ENCODE peak calls at places on chromosomes 1 and 21, in seven cellular contexts. Q is GM12891, F is K562, K is SK-N-SH, L is HepG2, W is H1, X is GM12878. G is an unnamed sample.

GRCh38 chr1:38613996-38614395 is 245.6 kb downstream of the RRAGC start:
- DNase-seq in Q (no peak), F (no peak), K (no peak), L (no peak), W (no peak), X (no peak), G (no peak)

GRCh38 chr1:59674605-59675004 is 140.1 kb upstream of the HOOK1 start:
- DNase-seq in Q (no peak), F (no peak), K (no peak), L (peak), W (no peak), X (no peak), G (no peak)

GRCh38 chr1:230113605-230114241 is 46.7 kb downstream of the GALNT2 start:
- DNase-seq in Q (no peak), F (no peak), K (no peak), L (no peak), W (no peak), X (no peak), G (no peak)

GRCh38 chr1:8435569-8436071 is 117.7 kb downstream of the SLC45A1 start:
- DNase-seq in Q (no peak), F (no peak), K (no peak), L (no peak), W (no peak), X (no peak), G (no peak)

GRCh38 chr1:211737115-211738035 is 62.0 kb upstream of the NEK2 start:
- DNase-seq in Q (no peak), F (no peak), K (no peak), L (no peak), W (no peak), X (no peak), G (no peak)

GRCh38 chr1:230066036-230066435 is 1.0 kb upstream of the GALNT2 start:
- DNase-seq in Q (no peak), F (no peak), K (no peak), L (no peak), W (no peak), X (no peak), G (no peak)

GRCh38 chr1:214123061-214123784 is 135.4 kb downstream of the PROX1 start:
- DNase-seq in Q (peak), F (peak), K (peak), L (peak), W (no peak), X (no peak), G (no peak)

GRCh38 chr1:201649776-201650607 is 111.1 kb downstream of the NAV1 start:
- DNase-seq in Q (no peak), F (peak), K (peak), L (no peak), W (peak), X (no peak), G (no peak)

GRCh38 chr1:21378705-21379494 is 61.0 kb upstream of the NBPF3 start:
- DNase-seq in Q (no peak), F (peak), K (no peak), L (no peak), W (no peak), X (no peak), G (no peak)

GRCh38 chr1:36087233-36088123 is 1.2 kb upstream of the ADPRS start:
- DNase-seq in Q (no peak), F (peak), K (no peak), L (no peak), W (no peak), X (no peak), G (no peak)

GRCh38 chr1:147892731-147893214 is 9.8 kb upstream of the GJA8 start:
- DNase-seq in Q (no peak), F (peak), K (peak), L (peak), W (no peak), X (no peak), G (no peak)

GRCh38 chr1:167510880-167511279 is 7.4 kb downstream of the CD247 start:
- DNase-seq in Q (no peak), F (no peak), K (no peak), L (no peak), W (no peak), X (no peak), G (no peak)

GRCh38 chr1:167512262-167512661 is 6.1 kb downstream of the CD247 start:
- DNase-seq in Q (no peak), F (no peak), K (no peak), L (no peak), W (no peak), X (no peak), G (no peak)

GRCh38 chr1:167509587-167509986 is 8.7 kb downstream of the CD247 start:
- DNase-seq in Q (no peak), F (no peak), K (no peak), L (no peak), W (peak), X (no peak), G (no peak)

GRCh38 chr1:167511374-167511986 is 6.8 kb downstream of the CD247 start:
- DNase-seq in Q (no peak), F (no peak), K (no peak), L (no peak), W (no peak), X (no peak), G (no peak)

DNA sequence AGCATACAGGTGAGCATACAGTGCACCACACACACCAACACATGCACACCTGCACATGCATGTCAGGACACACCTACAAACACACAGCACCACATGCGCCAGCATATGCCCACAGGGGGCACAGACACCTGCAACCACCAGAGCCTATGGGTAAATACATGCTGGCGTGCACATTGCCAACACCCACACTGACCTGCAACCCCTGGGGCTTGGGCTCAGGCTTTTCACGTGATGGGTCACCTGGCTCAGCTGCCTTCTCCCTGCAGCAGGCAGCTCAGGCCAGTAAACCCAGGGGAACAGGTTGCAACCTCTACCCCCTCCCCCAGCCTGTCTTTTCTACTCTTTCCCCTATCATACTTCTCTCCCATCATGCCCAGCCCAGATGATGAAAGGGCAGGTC is 8.1 kb downstream of the CD247 start:
- DNase-seq in Q (no peak), F (no peak), K (no peak), L (no peak), W (no peak), X (no peak), G (no peak)
- TF ChIP-seq TAF1 in Q (no peak), F (no peak), K (no peak), L (no peak), W (no peak), X (no peak), G (no peak)

GRCh38 chr21:28972398-28972797 is 20.3 kb downstream of the LTN1 start:
- DNase-seq in Q (no peak), F (no peak), K (no peak), L (no peak), W (no peak), X (no peak), G (no peak)

GRCh38 chr21:28974531-28975227 is 18.0 kb downstream of the LTN1 start:
- DNase-seq in Q (no peak), F (no peak), K (no peak), L (no peak), W (no peak), X (no peak), G (no peak)

GRCh38 chr21:28975401-28975800 is 17.3 kb downstream of the LTN1 start:
- DNase-seq in Q (no peak), F (no peak), K (no peak), L (no peak), W (no peak), X (no peak), G (no peak)

GRCh38 chr21:28971171-28971570 is 21.5 kb downstream of the LTN1 start:
- DNase-seq in Q (no peak), F (no peak), K (no peak), L (no peak), W (no peak), X (no peak), G (no peak)
- TF ChIP-seq TAF1 in Q (no peak), F (no peak), K (no peak), L (no peak), W (no peak), X (no peak), G (no peak)

GRCh38 chr1:40703316-40703715 is 11.8 kb downstream of the NFYC start:
- DNase-seq in Q (no peak), F (peak), K (no peak), L (no peak), W (no peak), X (no peak), G (no peak)
- TF ChIP-seq TAF1 in Q (no peak), F (no peak), K (no peak), L (no peak), W (no peak), X (no peak), G (no peak)

GRCh38 chr1:37561096-37561793 is 4.5 kb downstream of the DNALI1 start:
- DNase-seq in Q (no peak), F (no peak), K (no peak), L (no peak), W (no peak), X (no peak), G (no peak)
- TF ChIP-seq TAF1 in Q (no peak), F (no peak), K (no peak), L (no peak), W (no peak), X (no peak), G (no peak)

GRCh38 chr1:64839270-64839669 is 94.4 kb downstream of the RAVER2 start:
- DNase-seq in Q (no peak), F (no peak), K (no peak), L (no peak), W (no peak), X (no peak), G (no peak)

GRCh38 chr1:64838486-64838885 is 93.6 kb downstream of the RAVER2 start:
- DNase-seq in Q (no peak), F (no peak), K (no peak), L (no peak), W (no peak), X (no peak), G (no peak)

GRCh38 chr1:64839732-64840405 is 95.0 kb downstream of the RAVER2 start:
- DNase-seq in Q (no peak), F (no peak), K (no peak), L (no peak), W (no peak), X (no peak), G (no peak)

GRCh38 chr1:64836792-64837191 is 91.9 kb downstream of the RAVER2 start:
- DNase-seq in Q (no peak), F (no peak), K (no peak), L (no peak), W (no peak), X (no peak), G (no peak)

DNA sequence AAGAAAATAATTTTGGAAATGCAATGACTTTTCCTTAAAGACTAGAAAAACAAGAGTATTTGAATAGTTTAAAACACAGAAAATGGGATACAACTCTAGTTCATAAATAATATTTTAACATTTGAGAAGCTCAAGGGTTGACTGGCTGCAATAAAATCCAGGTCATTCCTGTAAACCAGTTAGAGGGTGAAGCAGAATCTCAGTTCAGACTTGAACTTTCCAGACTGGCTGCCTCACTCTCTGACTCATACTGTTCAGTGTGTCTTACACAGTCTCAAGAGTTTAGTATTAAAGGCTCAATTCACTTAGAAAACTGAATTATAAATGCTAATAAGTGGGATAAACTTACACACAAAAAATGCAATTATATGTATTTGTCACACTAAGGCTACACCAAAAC is 89.9 kb downstream of the RAVER2 start:
- DNase-seq in Q (no peak), F (no peak), K (no peak), L (no peak), W (no peak), X (no peak), G (no peak)
- TF ChIP-seq TAF1 in Q (no peak), F (no peak), K (no peak), L (no peak), W (no peak), X (no peak), G (no peak)

GRCh38 chr21:25424045-25424444 is 183.2 kb downstream of the MRPL39 start:
- DNase-seq in Q (no peak), F (no peak), K (no peak), L (no peak), W (no peak), X (no peak), G (no peak)
- TF ChIP-seq TAF1 in Q (no peak), F (no peak), K (no peak), L (no peak), W (no peak), X (peak), G (no peak)

GRCh38 chr1:108664426-108664950 is 3.6 kb upstream of the HENMT1 start:
- DNase-seq in Q (no peak), F (no peak), K (no peak), L (no peak), W (no peak), X (no peak), G (no peak)

GRCh38 chr1:108668777-108669176 is 7.9 kb upstream of the HENMT1 start:
- DNase-seq in Q (no peak), F (no peak), K (no peak), L (no peak), W (no peak), X (no peak), G (no peak)

GRCh38 chr1:108663074-108663473 is 2.2 kb upstream of the HENMT1 start:
- DNase-seq in Q (no peak), F (no peak), K (no peak), L (no peak), W (no peak), X (no peak), G (no peak)

GRCh38 chr1:108661030-108661609 is at the start of gene HENMT1:
- DNase-seq in Q (peak), F (no peak), K (peak), L (no peak), W (peak), X (peak), G (peak)

DNA sequence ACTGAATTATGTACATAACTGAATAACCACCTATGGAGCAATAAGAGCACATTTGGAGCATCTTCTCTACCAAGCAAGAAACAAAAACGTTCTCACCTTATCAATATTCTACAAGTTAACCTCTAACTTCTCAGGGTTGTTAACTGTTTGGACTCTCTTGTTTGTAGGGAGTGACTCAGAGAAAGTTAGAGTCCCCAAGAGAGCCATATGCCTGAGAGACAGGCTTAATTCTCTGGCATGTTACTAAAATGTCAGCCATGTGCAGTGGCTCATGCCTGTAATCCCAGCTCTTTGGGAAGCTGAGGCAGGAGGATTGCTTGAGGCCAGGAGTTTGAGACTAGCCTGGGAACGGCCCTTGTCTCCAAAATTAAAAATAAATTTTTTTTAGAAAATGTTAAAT is 4.2 kb upstream of the HENMT1 start:
- DNase-seq in Q (no peak), F (no peak), K (no peak), L (no peak), W (no peak), X (no peak), G (no peak)
- TF ChIP-seq TAF1 in Q (no peak), F (no peak), K (no peak), L (no peak), W (no peak), X (no peak), G (no peak)

GRCh38 chr1:216582151-216582550 is 141.1 kb downstream of the ESRRG start:
- DNase-seq in Q (no peak), F (no peak), K (no peak), L (no peak), W (no peak), X (no peak), G (no peak)
- TF ChIP-seq TAF1 in Q (no peak), F (no peak), K (no peak), L (no peak), W (no peak), X (no peak), G (no peak)

GRCh38 chr1:61087574-61087973 is 5.2 kb downstream of the NFIA start:
- DNase-seq in Q (no peak), F (no peak), K (no peak), L (no peak), W (no peak), X (no peak), G (no peak)

GRCh38 chr1:61083799-61084385 is 1.5 kb downstream of the NFIA start:
- DNase-seq in Q (no peak), F (peak), K (no peak), L (no peak), W (no peak), X (no peak), G (no peak)

GRCh38 chr1:61086245-61086644 is 3.9 kb downstream of the NFIA start:
- DNase-seq in Q (no peak), F (no peak), K (no peak), L (no peak), W (no peak), X (no peak), G (no peak)

GRCh38 chr1:61084560-61084991 is 2.2 kb downstream of the NFIA start:
- DNase-seq in Q (no peak), F (no peak), K (no peak), L (no peak), W (no peak), X (no peak), G (no peak)

DNA sequence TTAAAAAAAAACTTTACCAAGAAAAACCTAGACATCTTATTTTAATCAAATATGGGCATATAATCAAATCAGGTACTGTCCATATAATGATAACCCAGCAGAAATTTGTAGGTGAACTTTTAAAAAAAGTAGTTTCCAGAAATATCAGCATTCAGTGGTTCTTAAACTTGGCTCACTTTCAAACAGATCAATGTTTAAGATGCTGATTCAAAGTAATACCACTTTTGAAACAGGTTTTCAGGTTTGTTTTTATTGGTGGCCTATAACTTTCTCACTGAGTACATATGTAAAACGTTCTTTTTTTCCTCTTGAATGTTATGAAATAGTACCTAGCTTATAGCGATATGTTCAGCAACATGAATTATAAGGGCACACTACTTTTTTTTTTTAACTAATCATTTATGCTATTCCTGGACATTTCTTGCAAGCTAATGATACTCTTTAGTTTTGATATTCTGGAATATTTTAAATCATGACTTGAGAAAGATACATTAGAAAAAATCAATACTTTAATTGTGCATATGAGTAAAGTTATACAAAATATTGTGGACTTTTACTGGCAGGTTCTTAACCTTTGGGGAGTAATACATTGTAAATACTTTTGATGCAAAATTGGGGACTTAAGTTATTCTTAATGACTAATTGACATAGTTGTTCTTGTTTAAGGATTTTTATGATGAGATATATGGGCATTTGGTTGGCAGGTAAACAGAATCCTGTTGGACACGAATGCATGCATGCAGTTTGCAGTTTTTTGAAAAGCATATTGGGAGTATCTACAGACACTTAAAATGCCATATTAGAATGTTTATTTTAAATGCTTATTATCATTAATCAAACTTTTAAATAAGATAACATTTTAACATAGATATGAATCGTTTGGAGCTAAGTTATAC is 3.1 kb downstream of the NFIA start:
- DNase-seq in Q (no peak), F (no peak), K (no peak), L (no peak), W (no peak), X (no peak), G (no peak)
- TF ChIP-seq TAF1 in Q (no peak), F (no peak), K (no peak), L (no peak), W (no peak), X (no peak), G (no peak)

DNA sequence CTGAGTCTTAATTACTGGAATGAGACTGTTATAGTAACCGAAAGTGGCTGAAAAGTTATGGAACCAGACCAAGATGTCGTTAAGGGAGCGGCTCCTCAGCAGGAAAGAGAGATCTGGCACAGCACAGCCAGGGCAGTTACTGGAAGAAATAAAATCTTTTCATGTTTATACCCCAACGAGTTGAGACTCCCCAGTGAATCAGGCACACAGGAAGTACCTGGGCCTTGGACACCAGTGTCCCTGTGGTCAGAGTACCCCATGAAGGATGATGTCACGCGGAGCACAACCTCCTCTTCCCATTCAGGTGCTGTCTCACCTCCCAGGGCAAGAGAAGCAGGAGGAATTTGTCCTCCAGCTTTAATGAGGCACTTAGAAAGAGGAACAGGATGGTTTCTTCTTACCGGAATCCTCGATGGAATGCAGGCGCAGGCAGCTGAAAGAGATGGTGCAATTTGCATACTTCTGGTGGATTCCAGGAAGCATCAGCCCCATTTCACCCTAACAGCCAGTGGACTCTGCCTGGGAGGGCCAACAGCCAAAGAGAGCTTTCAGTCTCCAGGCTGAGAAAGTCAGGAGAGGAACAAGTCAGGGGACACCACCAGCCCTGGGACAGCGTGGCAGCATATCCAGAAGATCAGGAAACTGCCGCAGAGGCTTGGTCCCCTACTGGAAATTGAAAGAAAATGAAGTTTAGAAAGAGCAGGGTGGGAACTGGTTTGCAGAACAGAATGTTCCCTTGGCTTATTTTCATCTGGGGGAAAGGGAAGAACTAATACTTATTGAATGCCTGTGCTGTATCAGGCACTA is 35.9 kb upstream of the CTTNBP2NL start:
- DNase-seq in Q (no peak), F (no peak), K (no peak), L (peak), W (no peak), X (no peak), G (no peak)
- TF ChIP-seq TAF1 in Q (no peak), F (no peak), K (no peak), L (no peak), W (no peak), X (no peak), G (no peak)